ENCODE peak calls at places on chromosomes 2 and 18, in five cellular contexts. S, I, Y, R and L are unnamed samples.

GRCh38 chr18:31278609-31279071 is 39.3 kb upstream of the DSG1 start:
- DNase-seq in S (no peak), I (no peak), Y (no peak), R (no peak), L (no peak)

GRCh38 chr2:11123856-11124759 is 31.2 kb upstream of the SLC66A3 start:
- DNase-seq in S (peak), I (peak), Y (peak), R (no peak), L (no peak)

GRCh38 chr2:198028955-198029354 is 224.6 kb downstream of the PLCL1 start:
- DNase-seq in S (no peak), I (no peak), Y (no peak), R (no peak), L (no peak)

GRCh38 chr2:99255491-99256318 is at the start of gene LYG2:
- DNase-seq in S (no peak), I (no peak), Y (no peak), R (no peak), L (no peak)

GRCh38 chr2:183359867-183360266 is 235.6 kb downstream of the NUP35 start:
- DNase-seq in S (no peak), I (no peak), Y (no peak), R (no peak), L (no peak)

GRCh38 chr2:239158641-239159475 is 242.0 kb downstream of the HDAC4 start:
- DNase-seq in S (peak), I (no peak), Y (peak), R (peak), L (peak)

GRCh38 chr2:20916604-20917286 is 93.8 kb upstream of the LDAH start:
- DNase-seq in S (peak), I (peak), Y (no peak), R (no peak), L (no peak)

GRCh38 chr2:162037028-162037795 is 36.8 kb downstream of the DPP4 start:
- DNase-seq in S (no peak), I (no peak), Y (no peak), R (no peak), L (no peak)

GRCh38 chr2:186181625-186182024 is 304.4 kb upstream of the ZC3H15 start:
- DNase-seq in S (no peak), I (no peak), Y (no peak), R (no peak), L (no peak)

GRCh38 chr2:143968860-143969259 is 551.1 kb downstream of the ZEB2 start:
- DNase-seq in S (no peak), I (no peak), Y (no peak), R (no peak), L (no peak)

GRCh38 chr2:112764071-112765044 is at the start of gene CKAP2L:
- DNase-seq in S (peak), I (peak), Y (peak), R (peak), L (peak)
- TF ChIP-seq POLR2A in S (no peak), I (no peak), Y (no peak), R (no peak), L (no peak)

DNA sequence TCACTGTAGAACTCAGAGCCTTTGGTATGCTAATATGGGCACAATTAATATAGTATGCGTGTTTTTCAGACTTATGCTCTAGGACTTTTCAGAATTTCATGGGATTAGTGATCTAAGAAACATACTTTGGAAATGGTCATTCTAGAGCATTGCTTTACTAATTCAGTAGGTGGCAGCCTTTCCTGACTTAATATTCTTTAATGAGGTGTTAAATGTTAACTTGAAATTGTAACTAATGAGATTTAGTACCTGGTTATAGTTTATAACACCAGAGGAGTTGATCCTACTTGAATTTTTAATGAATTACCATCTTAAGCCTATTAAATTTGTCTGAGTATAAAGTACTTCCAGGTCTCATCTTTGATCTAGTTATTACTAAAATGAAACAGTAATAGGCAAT is 28.5 kb downstream of the ACTR2 start:
- DNase-seq in S (no peak), I (no peak), Y (no peak), R (no peak), L (no peak)
- TF ChIP-seq CTCF in S (no peak), I (no peak), Y (no peak), R (no peak), L (no peak)

GRCh38 chr18:45839415-45840395 is 14.2 kb downstream of the SIGLEC15 start:
- DNase-seq in S (peak), I (peak), Y (no peak), R (no peak), L (no peak)

GRCh38 chr18:45836242-45837215 is 11.1 kb downstream of the SIGLEC15 start:
- DNase-seq in S (no peak), I (no peak), Y (no peak), R (no peak), L (no peak)

GRCh38 chr18:45841060-45841764 is 15.7 kb downstream of the SIGLEC15 start:
- DNase-seq in S (no peak), I (no peak), Y (no peak), R (no peak), L (no peak)

GRCh38 chr18:45837283-45838070 is 12.0 kb downstream of the SIGLEC15 start:
- DNase-seq in S (no peak), I (no peak), Y (peak), R (no peak), L (no peak)

DNA sequence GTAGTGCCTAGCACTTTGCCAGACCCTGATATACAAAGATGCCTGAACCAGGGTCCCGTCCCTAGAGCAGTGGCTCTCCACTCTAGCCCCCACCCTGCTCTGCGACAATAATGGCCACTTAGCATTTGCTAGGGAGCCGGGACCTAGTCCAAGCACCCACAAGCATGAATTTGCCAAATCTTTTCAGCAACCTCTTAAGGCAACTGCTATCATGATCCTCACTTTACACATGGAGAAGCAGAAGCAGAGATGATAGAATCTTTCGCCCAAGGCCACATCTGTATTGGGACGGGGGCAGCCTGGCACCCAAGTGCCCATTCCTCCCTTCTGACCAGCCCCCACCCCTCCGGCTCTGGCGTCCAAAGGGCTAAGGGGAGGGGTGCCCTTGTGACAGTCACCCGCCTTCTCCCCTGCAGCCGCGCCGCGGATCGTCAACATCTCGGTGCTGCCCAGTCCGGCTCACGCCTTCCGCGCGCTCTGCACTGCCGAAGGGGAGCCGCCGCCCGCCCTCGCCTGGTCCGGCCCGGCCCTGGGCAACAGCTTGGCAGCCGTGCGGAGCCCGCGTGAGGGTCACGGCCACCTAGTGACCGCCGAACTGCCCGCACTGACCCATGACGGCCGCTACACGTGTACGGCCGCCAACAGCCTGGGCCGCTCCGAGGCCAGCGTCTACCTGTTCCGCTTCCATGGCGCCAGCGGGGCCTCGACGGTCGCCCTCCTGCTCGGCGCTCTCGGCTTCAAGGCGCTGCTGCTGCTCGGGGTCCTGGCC is 13.0 kb downstream of the SIGLEC15 start:
- DNase-seq in S (no peak), I (no peak), Y (no peak), R (no peak), L (no peak)
- H3K4me3 ChIP-seq in S (no peak), I (no peak), Y (no peak), R (no peak), L (no peak)

GRCh38 chr18:9877655-9878014 is 8.1 kb upstream of the TXNDC2 start:
- DNase-seq in S (no peak), I (no peak), Y (no peak), R (no peak), L (no peak)

GRCh38 chr18:9876523-9876866 is 9.3 kb upstream of the TXNDC2 start:
- DNase-seq in S (no peak), I (no peak), Y (no peak), R (no peak), L (no peak)

GRCh38 chr18:9878783-9879242 is 7.0 kb upstream of the TXNDC2 start:
- DNase-seq in S (no peak), I (no peak), Y (no peak), R (no peak), L (no peak)

GRCh38 chr18:9878095-9878494 is 7.7 kb upstream of the TXNDC2 start:
- DNase-seq in S (no peak), I (no peak), Y (no peak), R (no peak), L (no peak)

GRCh38 chr18:9876867-9877654 is 8.7 kb upstream of the TXNDC2 start:
- DNase-seq in S (peak), I (no peak), Y (no peak), R (peak), L (no peak)
- TF ChIP-seq POLR2A in S (no peak), I (no peak), Y (no peak), R (no peak), L (no peak)

GRCh38 chr2:121237980-121238665 is 46.9 kb downstream of the TFCP2L1 start:
- DNase-seq in S (no peak), I (no peak), Y (no peak), R (no peak), L (no peak)
- TF ChIP-seq CTCF in S (no peak), I (no peak), Y (no peak), R (no peak), L (no peak)

GRCh38 chr2:208406474-208407451 is at the start of gene PTH2R:
- DNase-seq in S (no peak), I (no peak), Y (no peak), R (no peak), L (no peak)
- H3K4me3 ChIP-seq in S (no peak), I (peak), Y (no peak), R (no peak), L (no peak)

GRCh38 chr2:121754851-121755236 is 607 bp upstream of the TSN start:
- DNase-seq in S (no peak), I (no peak), Y (no peak), R (no peak), L (no peak)

GRCh38 chr2:121755237-121756111 is at the start of gene TSN:
- DNase-seq in S (peak), I (peak), Y (peak), R (peak), L (peak)
- TF ChIP-seq POLR2A in S (peak), I (peak), Y (peak), R (peak), L (no peak)

GRCh38 chr18:72667932-72668331 is 123.8 kb upstream of the CBLN2 start:
- DNase-seq in S (no peak), I (no peak), Y (no peak), R (no peak), L (no peak)

GRCh38 chr18:72675394-72675793 is 131.3 kb upstream of the CBLN2 start:
- DNase-seq in S (no peak), I (no peak), Y (no peak), R (no peak), L (no peak)

GRCh38 chr18:72674710-72675109 is 130.6 kb upstream of the CBLN2 start:
- DNase-seq in S (no peak), I (no peak), Y (no peak), R (no peak), L (no peak)

GRCh38 chr18:72673242-72673641 is 129.1 kb upstream of the CBLN2 start:
- DNase-seq in S (no peak), I (no peak), Y (no peak), R (no peak), L (no peak)

GRCh38 chr18:72672364-72673151 is 128.4 kb upstream of the CBLN2 start:
- DNase-seq in S (no peak), I (no peak), Y (no peak), R (no peak), L (no peak)
- TF ChIP-seq CTCF in S (peak), I (peak), Y (no peak), R (no peak), L (no peak)

GRCh38 chr2:43124667-43125057 is 101.7 kb downstream of the ZFP36L2 start:
- DNase-seq in S (no peak), I (no peak), Y (peak), R (no peak), L (no peak)

GRCh38 chr2:43123486-43123885 is 102.9 kb downstream of the ZFP36L2 start:
- DNase-seq in S (no peak), I (no peak), Y (peak), R (no peak), L (no peak)

GRCh38 chr2:43126817-43127207 is 99.6 kb downstream of the ZFP36L2 start:
- DNase-seq in S (no peak), I (no peak), Y (no peak), R (no peak), L (no peak)

GRCh38 chr2:43123981-43124666 is 102.3 kb downstream of the ZFP36L2 start:
- DNase-seq in S (no peak), I (no peak), Y (peak), R (no peak), L (no peak)

DNA sequence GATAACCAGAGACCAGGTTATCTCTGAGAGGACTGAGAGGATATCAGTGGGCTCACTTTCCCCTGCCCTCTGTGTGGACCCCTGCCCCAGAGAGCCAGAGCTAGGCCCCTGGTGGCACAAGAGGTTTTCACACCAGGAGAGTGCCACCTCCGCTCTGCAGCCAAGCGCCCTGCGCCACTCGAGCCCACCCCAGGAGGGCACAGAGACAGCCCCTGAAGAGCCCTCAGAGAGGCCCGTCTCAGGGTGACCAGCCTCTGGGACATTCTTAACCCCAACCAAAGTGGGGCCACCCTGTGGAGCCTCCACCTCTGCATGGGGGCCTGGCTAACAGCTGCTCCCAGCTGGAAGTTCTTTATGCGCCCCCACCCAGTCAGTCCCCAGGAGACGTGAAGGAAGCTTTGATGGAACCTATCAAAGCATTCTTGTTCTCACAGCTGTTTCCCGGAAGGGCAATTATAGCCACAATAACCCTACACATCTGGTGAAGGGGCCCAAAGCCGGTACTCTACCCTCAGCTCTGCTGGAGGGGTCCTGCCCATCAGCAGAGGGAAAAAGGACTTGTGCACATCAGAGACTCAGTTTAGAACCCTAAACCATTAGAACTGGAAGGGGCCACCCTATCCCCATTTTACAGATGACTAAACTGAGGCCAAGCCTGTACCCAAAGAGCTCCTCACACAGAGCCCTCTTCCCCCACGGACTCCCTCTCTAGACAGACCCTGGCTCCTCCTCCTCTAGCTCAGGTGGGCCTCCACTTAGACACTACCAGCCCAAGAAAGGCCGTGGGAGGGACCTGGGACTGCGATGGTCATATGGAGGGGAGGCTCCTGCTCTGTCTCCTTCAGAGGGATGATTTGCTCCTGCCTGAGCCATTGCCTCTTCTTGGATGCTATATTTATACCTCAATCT is 101.1 kb downstream of the ZFP36L2 start:
- DNase-seq in S (no peak), I (no peak), Y (peak), R (no peak), L (no peak)
- H3K4me3 ChIP-seq in S (no peak), I (no peak), Y (no peak), R (no peak), L (no peak)

DNA sequence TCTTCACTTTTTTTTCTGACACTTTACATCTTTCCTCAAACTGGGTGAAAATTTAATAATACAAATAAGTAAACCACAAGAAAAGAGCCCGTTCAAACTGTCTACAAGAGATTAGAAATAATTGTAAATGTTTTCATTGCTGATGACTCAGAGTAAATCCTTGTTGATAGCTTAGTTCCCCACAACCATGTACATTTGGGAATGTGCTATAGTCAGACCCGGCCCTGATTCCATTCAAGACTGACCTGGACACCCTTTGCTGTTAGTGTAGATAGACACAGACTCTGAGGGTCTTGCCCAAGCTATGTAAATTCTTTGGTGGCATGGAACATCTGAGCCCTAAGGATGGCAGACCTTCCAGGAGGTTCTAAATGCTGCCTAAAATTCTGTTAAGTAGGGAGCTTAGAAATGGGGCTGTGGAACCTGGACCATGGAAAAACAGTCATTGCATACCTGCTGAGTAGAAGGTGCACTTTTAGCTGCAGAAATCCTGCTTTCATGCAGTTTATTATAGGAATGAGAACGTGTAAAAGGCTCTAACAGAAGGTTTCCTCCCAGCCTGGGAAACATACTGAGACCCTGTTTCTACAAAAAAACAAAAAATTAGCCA is 3.7 kb downstream of the MALT1 start:
- DNase-seq in S (no peak), I (no peak), Y (no peak), R (no peak), L (no peak)
- TF ChIP-seq POLR2A in S (no peak), I (no peak), Y (no peak), R (no peak), L (no peak)